ENCODE peak calls at places on chromosomes 12 and 14, in four cellular contexts. I, N, B and S are unnamed samples.
A peak's percentile ranks its signal among the peaks of the same experiment; 100 is the strongest.

GRCh38 chr12:6167327-6168280 is 32.6 kb upstream of the CD9 start:
- DNase-seq in I (peak; percentile 12), B (peak; percentile 82), N (no peak), S (no peak)

GRCh38 chr12:47903151-47903611 is 1.6 kb downstream of the VDR start:
- DNase-seq in B (no peak), I (no peak), N (no peak), S (no peak)

GRCh38 chr12:26621932-26622331 is 211.1 kb downstream of the ITPR2 start:
- DNase-seq in B (no peak), N (peak; percentile 91), I (no peak), S (peak; percentile 26)

GRCh38 chr12:114694436-114695304 is 10.7 kb upstream of the TBX3 start:
- DNase-seq in I (no peak), N (no peak), B (no peak), S (no peak)

GRCh38 chr14:61526405-61527312 is 168.7 kb upstream of the HIF1A start:
- DNase-seq in B (no peak), N (no peak), I (no peak), S (peak; percentile 5)

GRCh38 chr12:67534671-67535070 is 113.9 kb upstream of the DYRK2 start:
- DNase-seq in N (no peak), B (no peak), I (no peak), S (no peak)

GRCh38 chr12:24066865-24067264 is 117.4 kb upstream of the SOX5 start:
- DNase-seq in I (no peak), N (no peak), B (no peak), S (no peak)

GRCh38 chr12:95975491-95975890 is 20.7 kb downstream of the HAL start:
- DNase-seq in N (no peak), I (no peak), B (no peak), S (no peak)

GRCh38 chr12:60106207-60106606 is 510.4 kb downstream of the SLC16A7 start:
- DNase-seq in I (no peak), N (no peak), B (no peak), S (no peak)

GRCh38 chr14:54447231-54447692 is 6.1 kb upstream of the CNIH1 start:
- DNase-seq in B (no peak), N (no peak), I (no peak), S (no peak)

GRCh38 chr12:21418403-21418802 is 19.1 kb upstream of the PYROXD1 start:
- DNase-seq in I (no peak), B (no peak), N (no peak), S (no peak)

GRCh38 chr12:16611146-16611545 is 5.2 kb upstream of the LMO3 start:
- DNase-seq in I (no peak), N (no peak), B (no peak), S (peak; percentile 73)

GRCh38 chr14:90753456-90754005 is 62.7 kb downstream of the TTC7B start:
- DNase-seq in I (no peak), N (no peak), B (no peak), S (no peak)

GRCh38 chr12:52372216-52373154 is 5.2 kb upstream of the KRT85 start:
- DNase-seq in N (peak; percentile 80), B (peak; percentile 79), I (peak; percentile 39), S (peak; percentile 77)

GRCh38 chr12:113347-113746 is 46.8 kb downstream of the IQSEC3 start:
- DNase-seq in I (no peak), B (peak; percentile 33), N (no peak), S (no peak)

GRCh38 chr14:73762375-73762822 is 48.2 kb upstream of the PNMA1 start:
- DNase-seq in I (no peak), B (no peak), N (no peak), S (no peak)

GRCh38 chr12:107845980-107846659 is 71.6 kb downstream of the ASCL4 start:
- DNase-seq in N (no peak), I (no peak), B (no peak), S (no peak)

GRCh38 chr12:122811777-122812176 is 23.5 kb upstream of the HIP1R start:
- DNase-seq in I (no peak), N (no peak), B (no peak), S (no peak)

GRCh38 chr14:24673534-24674203 is 39.7 kb upstream of the GZMB start:
- DNase-seq in B (no peak), N (no peak), I (peak; percentile 46), S (no peak)

GRCh38 chr12:74488134-74488533 is 49.5 kb upstream of the ATXN7L3B start:
- DNase-seq in N (no peak), I (no peak), B (no peak), S (no peak)

GRCh38 chr12:21438643-21439042 is 1.2 kb downstream of the PYROXD1 start:
- DNase-seq in N (no peak), I (no peak), B (no peak), S (no peak)

GRCh38 chr14:55256586-55256985 is 14.6 kb upstream of the FBXO34 start:
- DNase-seq in I (no peak), B (no peak), N (no peak), S (no peak)

GRCh38 chr12:96335270-96335669 is 65.0 kb downstream of the CDK17 start:
- DNase-seq in N (no peak), I (no peak), B (no peak), S (no peak)

GRCh38 chr14:20682127-20682434 is 2.3 kb upstream of the RNASE4 start:
- DNase-seq in B (no peak), I (no peak), N (no peak), S (no peak)

GRCh38 chr12:43336962-43337555 is 214.9 kb downstream of the ADAMTS20 start:
- DNase-seq in B (peak; percentile 29), I (no peak), N (peak; percentile 5), S (no peak)

GRCh38 chr12:115570271-115570777 is 707.2 kb downstream of the MED13L start:
- DNase-seq in N (no peak), B (no peak), I (no peak), S (no peak)

GRCh38 chr14:56147980-56148901 is 30.0 kb downstream of the PELI2 start:
- DNase-seq in N (peak; percentile 63), B (no peak), I (no peak), S (peak; percentile 14)

GRCh38 chr12:112992541-112993398 is 14.5 kb downstream of the OAS2 start:
- DNase-seq in N (peak; percentile 34), B (peak; percentile 61), I (peak; percentile 25), S (peak; percentile 55)

GRCh38 chr12:57332646-57333312 is 81.8 kb upstream of the STAC3 start:
- DNase-seq in I (no peak), N (no peak), B (no peak), S (no peak)

GRCh38 chr14:100638211-100638855 is 51.1 kb upstream of the BEGAIN start:
- DNase-seq in I (no peak), N (no peak), B (no peak), S (no peak)

GRCh38 chr12:42859612-42860011 is 270.1 kb upstream of the PRICKLE1 start:
- DNase-seq in B (no peak), N (no peak), I (no peak), S (no peak)

GRCh38 chr12:6699989-6700645 is 498 bp downstream of the PIANP start:
- DNase-seq in B (no peak), I (no peak), N (no peak), S (peak; percentile 16)

GRCh38 chr14:93892923-93893549 is 34.1 kb upstream of the FAM181A start:
- DNase-seq in B (peak; percentile 35), I (peak; percentile 57), N (peak; percentile 71), S (peak; percentile 79)

GRCh38 chr14:30521899-30522736 is 36.8 kb upstream of the G2E3 start:
- DNase-seq in B (peak; percentile 54), N (peak; percentile 75), I (no peak), S (peak; percentile 43)

GRCh38 chr12:121059031-121059898 is 20.2 kb upstream of the OASL start:
- DNase-seq in B (no peak), N (no peak), I (no peak), S (no peak)

GRCh38 chr12:26193539-26193938 is 1.8 kb upstream of the SSPN start:
- DNase-seq in N (no peak), I (no peak), B (no peak), S (no peak)

GRCh38 chr14:55094630-55095157 is 34.4 kb upstream of the LGALS3 start:
- DNase-seq in N (peak; percentile 96), I (no peak), B (no peak), S (peak; percentile 74)

GRCh38 chr12:65622056-65622455 is 202.2 kb upstream of the HMGA2 start:
- DNase-seq in N (no peak), I (no peak), B (no peak), S (no peak)